ENCODE peak calls at places on chromosomes 1 and 21, in six cellular contexts. H, J, O, N, R and I are unnamed samples.

GRCh38 chr1:38777464-38777957 is 82.1 kb downstream of the RRAGC start:
- DNase-seq in H (peak), J (no peak), O (no peak), N (no peak), R (no peak), I (no peak)

GRCh38 chr21:44368711-44369446 is 15.5 kb downstream of the TRPM2 start:
- DNase-seq in H (no peak), J (peak), O (peak), N (no peak), R (no peak), I (peak)

GRCh38 chr1:19505694-19506457 is 20.5 kb upstream of the CAPZB start:
- DNase-seq in H (no peak), J (no peak), O (no peak), N (peak), R (no peak), I (no peak)

GRCh38 chr1:24970399-24970753 is 40.3 kb upstream of the RUNX3 start:
- DNase-seq in H (peak), J (peak), O (no peak), N (no peak), R (peak), I (peak)

GRCh38 chr1:196143602-196144342 is 464.5 kb downstream of the KCNT2 start:
- DNase-seq in H (no peak), J (peak), O (no peak), N (no peak), R (no peak), I (peak)

GRCh38 chr1:226047495-226047894 is 15.0 kb upstream of the H3-3A start:
- DNase-seq in H (no peak), J (no peak), O (no peak), N (no peak), R (peak), I (no peak)

GRCh38 chr1:189605236-189605635 is 872.4 kb downstream of the BRINP3 start:
- DNase-seq in H (no peak), J (no peak), O (no peak), N (no peak), R (no peak), I (no peak)

GRCh38 chr1:223657978-223658377 is 7.5 kb downstream of the CAPN8 start:
- DNase-seq in H (no peak), J (no peak), O (no peak), N (no peak), R (no peak), I (no peak)

GRCh38 chr1:53781654-53782053 is 42.7 kb upstream of the GLIS1 start:
- DNase-seq in H (no peak), J (no peak), O (no peak), N (no peak), R (no peak), I (no peak)

GRCh38 chr1:25862785-25863485 is 3.7 kb upstream of the AUNIP start:
- DNase-seq in H (no peak), J (no peak), O (no peak), N (no peak), R (no peak), I (no peak)

GRCh38 chr1:6554907-6555778 is at the start of gene TAS1R1:
- DNase-seq in H (no peak), J (no peak), O (no peak), N (no peak), R (no peak), I (no peak)

GRCh38 chr1:205542367-205542766 is 37.9 kb downstream of the CDK18 start:
- DNase-seq in H (no peak), J (no peak), O (peak), N (no peak), R (no peak), I (no peak)

GRCh38 chr1:119686661-119687060 is 25.1 kb upstream of the PHGDH start:
- DNase-seq in H (no peak), J (no peak), O (no peak), N (no peak), R (no peak), I (peak)

DNA sequence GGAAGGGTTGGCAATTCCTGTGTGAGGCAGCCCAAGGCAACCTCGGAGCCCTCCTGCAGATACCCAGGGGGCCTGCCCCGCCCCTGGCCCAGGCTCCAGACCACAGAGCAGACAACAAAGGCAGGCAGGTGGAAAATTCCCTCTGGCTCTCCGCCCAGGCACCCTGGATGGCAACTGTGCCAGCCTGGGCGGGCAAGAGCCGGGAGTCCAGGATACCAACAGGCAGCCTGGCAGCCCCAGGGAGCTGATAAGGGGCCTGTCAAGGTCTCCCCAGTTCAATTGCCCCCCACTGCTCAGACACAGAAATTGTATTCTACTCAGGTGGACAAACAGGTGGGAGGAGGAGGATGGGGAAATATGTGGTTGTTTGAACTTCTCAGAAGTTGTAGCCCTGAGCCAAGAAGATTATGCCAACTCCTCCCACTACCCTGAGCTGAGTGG is 15.4 kb upstream of the GPR37L1 start:
- DNase-seq in H (no peak), J (no peak), O (no peak), N (no peak), R (no peak), I (no peak)
- TF ChIP-seq CREB1 in H (no peak), J (no peak), O (no peak), N (no peak), R (no peak), I (no peak)

DNA sequence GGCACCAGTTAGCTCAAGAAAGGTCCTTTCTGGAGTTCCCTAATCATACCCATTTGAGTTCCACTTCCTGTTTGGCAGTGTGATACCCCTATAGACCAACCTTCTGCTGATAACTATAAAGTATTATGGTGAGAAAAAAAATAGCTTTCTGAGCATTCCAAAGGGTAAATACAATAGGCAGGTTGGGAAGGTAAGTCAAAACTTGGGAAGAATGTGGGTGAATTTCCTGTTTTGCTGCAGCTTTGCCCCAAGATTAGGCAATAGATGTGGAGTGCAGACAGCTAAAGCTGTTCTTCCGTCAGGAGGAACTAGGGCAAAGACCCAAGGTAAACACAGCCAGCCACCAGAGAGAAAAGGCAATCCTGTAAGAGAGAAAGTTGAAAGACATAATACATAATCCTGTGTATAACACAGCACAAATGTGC is 49.9 kb upstream of the GUCA2A start:
- DNase-seq in H (no peak), J (no peak), O (no peak), N (no peak), R (peak), I (no peak)
- TF ChIP-seq CREB1 in H (no peak), J (no peak), O (no peak), N (no peak), R (no peak), I (no peak)

GRCh38 chr1:234963904-234964702 is 164.5 kb downstream of the TOMM20 start:
- DNase-seq in H (no peak), J (no peak), O (no peak), N (no peak), R (peak), I (no peak)

GRCh38 chr1:234963180-234963903 is 165.3 kb downstream of the TOMM20 start:
- DNase-seq in H (peak), J (no peak), O (no peak), N (peak), R (peak), I (no peak)

GRCh38 chr1:234960722-234961467 is 167.7 kb downstream of the TOMM20 start:
- DNase-seq in H (peak), J (no peak), O (no peak), N (no peak), R (peak), I (no peak)

GRCh38 chr1:234962340-234962989 is 166.2 kb downstream of the TOMM20 start:
- DNase-seq in H (peak), J (no peak), O (no peak), N (peak), R (peak), I (no peak)

GRCh38 chr1:234961468-234962339 is 166.9 kb downstream of the TOMM20 start:
- DNase-seq in H (no peak), J (no peak), O (no peak), N (no peak), R (no peak), I (no peak)
- TF ChIP-seq CREB1 in H (no peak), J (no peak), O (no peak), N (no peak), R (no peak), I (no peak)

DNA sequence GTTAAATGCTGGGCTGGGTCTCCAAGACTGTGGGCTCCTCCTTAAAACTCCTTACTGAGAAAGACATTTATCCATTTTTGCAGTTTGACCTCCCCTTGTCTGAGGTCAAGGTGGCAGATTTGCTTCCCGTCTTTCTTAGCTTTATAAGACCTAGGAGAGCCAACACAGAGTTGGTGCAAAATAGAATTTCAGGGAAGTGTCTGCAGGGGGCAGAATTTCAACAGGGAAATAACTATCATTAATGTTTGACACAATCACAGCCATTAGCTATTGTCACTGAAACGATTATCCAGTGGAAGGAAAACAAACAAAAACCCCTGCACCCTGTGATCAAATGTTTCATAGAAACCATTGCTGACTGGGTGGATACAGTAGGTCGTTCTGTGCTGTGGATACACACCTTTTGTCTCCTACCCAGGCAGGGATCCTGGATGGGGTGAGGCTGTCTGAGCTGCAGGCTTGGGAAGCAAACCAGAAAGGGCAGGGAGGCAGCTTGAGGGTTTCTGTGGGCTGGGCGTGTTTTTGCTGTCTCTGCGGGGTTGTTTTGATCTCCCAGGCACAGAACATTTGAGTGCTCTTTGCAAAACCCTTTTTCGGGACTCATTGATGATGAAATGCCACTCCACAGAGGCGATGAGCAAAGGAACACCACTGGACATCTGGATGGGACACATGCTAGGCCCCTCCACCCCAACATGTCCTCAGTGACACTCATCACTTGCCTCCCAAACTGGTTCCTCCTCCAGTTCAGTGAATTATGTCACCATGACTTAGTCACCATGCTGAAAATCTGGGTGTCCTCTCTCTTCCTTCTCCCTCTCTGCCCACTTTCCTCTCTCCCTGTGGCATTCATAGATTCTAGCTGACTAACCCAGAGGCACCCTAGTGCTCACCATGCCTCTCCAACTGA is 94.2 kb upstream of the SERBP1 start:
- DNase-seq in H (no peak), J (no peak), O (no peak), N (no peak), R (no peak), I (peak)
- TF ChIP-seq CREB1 in H (no peak), J (no peak), O (no peak), N (no peak), R (no peak), I (no peak)

GRCh38 chr1:172849653-172850052 is 190.8 kb downstream of the FASLG start:
- DNase-seq in H (no peak), J (no peak), O (no peak), N (no peak), R (no peak), I (no peak)

GRCh38 chr1:172845865-172846264 is 187.0 kb downstream of the FASLG start:
- DNase-seq in H (no peak), J (no peak), O (no peak), N (no peak), R (no peak), I (no peak)

GRCh38 chr1:172851077-172851476 is 192.2 kb downstream of the FASLG start:
- DNase-seq in H (no peak), J (peak), O (no peak), N (no peak), R (no peak), I (peak)

GRCh38 chr1:172843444-172843843 is 184.5 kb downstream of the FASLG start:
- DNase-seq in H (no peak), J (no peak), O (no peak), N (no peak), R (no peak), I (no peak)

GRCh38 chr1:172845371-172845770 is 186.5 kb downstream of the FASLG start:
- DNase-seq in H (no peak), J (no peak), O (no peak), N (no peak), R (no peak), I (peak)
- TF ChIP-seq CREB1 in H (no peak), J (no peak), O (no peak), N (no peak), R (no peak), I (no peak)